ENCODE peak calls at places on chromosomes 13 and 19, in seven cellular contexts. J, L, E, Y, V, A and Q are unnamed samples. For H3K4me1, the result is how much of the 10 kb centered on the place peaks cover.

GRCh38 chr13:80084086-80084676 is 256.7 kb downstream of the SPRY2 start:
- DNase-seq in V (peak), A (no peak), L (no peak), J (no peak), E (no peak), Y (no peak), Q (no peak)

GRCh38 chr19:48560095-48560530 is 8.1 kb downstream of the SULT2B1 start:
- DNase-seq in J (no peak), V (peak), Y (no peak), E (no peak), A (no peak), L (no peak), Q (no peak)

GRCh38 chr13:43567608-43568007 is 219.2 kb downstream of the ENOX1 start:
- DNase-seq in A (no peak), J (no peak), V (no peak), L (no peak), Y (no peak), E (no peak), Q (no peak)

GRCh38 chr19:46731007-46731501 is 14.1 kb upstream of the PRKD2 start:
- DNase-seq in J (no peak), E (no peak), A (peak), L (no peak), Y (no peak), V (no peak), Q (peak)

GRCh38 chr19:52307275-52307674 is 10.3 kb downstream of the ZNF480 start:
- DNase-seq in A (no peak), L (no peak), Y (no peak), V (peak), J (no peak), E (no peak), Q (no peak)

GRCh38 chr19:45469835-45470146 is 2.0 kb downstream of the FOSB start:
- DNase-seq in V (peak), J (no peak), L (no peak), E (no peak), Y (no peak), A (no peak), Q (no peak)

GRCh38 chr13:58480011-58480410 is 848.5 kb downstream of the PCDH17 start:
- DNase-seq in L (no peak), J (no peak), Y (no peak), V (no peak), E (no peak), A (no peak), Q (no peak)

GRCh38 chr13:90270231-90270630 is 1077.3 kb upstream of the MIR17HG start:
- DNase-seq in E (no peak), L (no peak), V (no peak), A (no peak), Y (no peak), J (no peak), Q (no peak)

GRCh38 chr13:98207411-98207810 is 30.3 kb upstream of the RNF113B start:
- DNase-seq in V (no peak), E (no peak), Y (no peak), A (no peak), L (no peak), J (no peak), Q (no peak)

GRCh38 chr13:29849731-29850212 is 645 bp downstream of the UBL3 start:
- DNase-seq in J (peak), Y (peak), V (peak), E (peak), A (peak), L (peak), Q (peak)

GRCh38 chr13:66914155-66914554 is 316.0 kb downstream of the PCDH9 start:
- DNase-seq in A (no peak), E (no peak), V (no peak), Y (no peak), L (no peak), J (no peak), Q (no peak)

GRCh38 chr19:41263042-41263849 is 926 bp upstream of the HNRNPUL1 start:
- DNase-seq in Y (peak), A (peak), J (peak), E (peak), L (peak), V (peak), Q (peak)

GRCh38 chr19:7346488-7346971 is 2.2 kb upstream of the ARHGEF18 start:
- DNase-seq in L (no peak), E (no peak), V (no peak), J (no peak), Y (no peak), A (no peak), Q (no peak)

GRCh38 chr13:64083396-64083795 is 2667.7 kb upstream of the PCDH20 start:
- DNase-seq in J (no peak), Y (no peak), A (no peak), E (no peak), L (no peak), V (no peak), Q (no peak)

GRCh38 chr19:8305798-8306197 is 2.4 kb downstream of the CD320 start:
- DNase-seq in V (no peak), L (peak), J (peak), E (peak), A (peak), Y (no peak), Q (peak)

GRCh38 chr13:42539670-42540069 is 34.3 kb upstream of the TNFSF11 start:
- DNase-seq in Y (no peak), A (no peak), L (no peak), J (no peak), E (no peak), V (peak), Q (no peak)

GRCh38 chr19:2242811-2243210 is 6.2 kb downstream of the SF3A2 start:
- DNase-seq in L (no peak), A (no peak), J (no peak), E (no peak), V (no peak), Y (no peak), Q (no peak)
- H3K4me1 ChIP-seq in L (under half), A (half or more), J (half or more), E (under half), V (under half), Y (under half), Q (half or more)

GRCh38 chr19:29119582-29119981 is 93.4 kb downstream of the UQCRFS1 start:
- DNase-seq in E (no peak), V (peak), Y (no peak), A (no peak), J (no peak), L (no peak), Q (no peak)
- H3K4me1 ChIP-seq in E (under half), V (under half), Y (under half), A (under half), J (under half), L (under half), Q (under half)

GRCh38 chr19:17103177-17103576 is 27.6 kb downstream of the MYO9B start:
- DNase-seq in E (no peak), V (peak), J (no peak), Y (no peak), A (no peak), L (no peak), Q (no peak)
- H3K4me1 ChIP-seq in E (under half), V (under half), J (under half), Y (under half), A (under half), L (under half), Q (under half)

GRCh38 chr13:51815848-51816247 is 11.9 kb upstream of the DHRS12 start:
- DNase-seq in E (no peak), V (no peak), L (no peak), J (no peak), A (no peak), Y (no peak), Q (no peak)

GRCh38 chr13:51817717-51818116 is 13.8 kb upstream of the DHRS12 start:
- DNase-seq in Y (no peak), V (no peak), J (no peak), A (no peak), E (no peak), L (no peak), Q (no peak)

GRCh38 chr13:51814825-51815650 is 11.1 kb upstream of the DHRS12 start:
- DNase-seq in V (peak), Y (peak), E (peak), J (peak), L (peak), A (peak), Q (no peak)

GRCh38 chr13:51818276-51818675 is 14.3 kb upstream of the DHRS12 start:
- DNase-seq in E (no peak), Y (no peak), L (no peak), J (no peak), V (no peak), A (no peak), Q (no peak)

DNA sequence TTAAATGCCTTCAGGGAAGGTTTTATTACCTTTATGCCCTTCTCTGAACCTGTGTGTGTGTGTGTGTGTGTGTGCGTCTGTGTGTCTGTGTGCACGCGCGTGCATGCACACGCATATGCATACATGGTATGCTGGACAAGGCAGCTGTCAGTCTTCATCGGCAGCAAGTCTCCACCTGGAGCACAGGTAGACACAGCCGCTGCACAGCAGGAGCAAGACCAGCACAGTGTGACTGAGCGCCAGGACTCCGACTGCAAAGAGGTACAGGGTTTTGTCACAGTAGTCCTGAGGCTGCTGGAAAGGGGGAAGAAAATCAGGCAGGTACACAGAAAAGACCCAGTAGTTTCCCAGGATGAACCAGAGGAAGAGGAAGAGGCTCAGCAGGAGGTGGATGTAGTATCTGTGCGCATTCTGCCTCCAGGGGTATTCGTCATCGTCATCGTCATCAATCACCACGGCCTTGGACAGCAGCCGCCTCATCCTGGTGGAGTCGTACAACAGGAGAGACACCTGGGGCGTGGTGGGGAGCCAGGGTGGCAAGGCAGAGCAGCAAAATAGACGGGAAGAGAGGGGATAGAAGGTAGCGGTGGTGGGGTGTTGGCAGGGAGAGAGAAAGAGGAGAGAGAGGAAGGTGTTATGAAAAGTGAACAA is 12.8 kb upstream of the DHRS12 start:
- DNase-seq in J (no peak), E (no peak), V (no peak), Y (no peak), L (no peak), A (no peak), Q (no peak)
- H3K4me1 ChIP-seq in J (half or more), E (under half), V (under half), Y (under half), L (under half), A (under half), Q (under half)

GRCh38 chr19:11422163-11423068 is 3.3 kb upstream of the RGL3 start:
- DNase-seq in V (peak), J (peak), L (peak), Y (peak), E (peak), A (peak), Q (peak)
- H3K4me1 ChIP-seq in V (under half), J (under half), L (under half), Y (under half), E (under half), A (under half), Q (under half)

GRCh38 chr19:21335721-21336120 is 6.5 kb upstream of the ZNF708 start:
- DNase-seq in Y (no peak), E (no peak), A (no peak), J (no peak), L (no peak), V (no peak), Q (no peak)
- H3K4me1 ChIP-seq in Y (under half), E (under half), A (under half), J (under half), L (under half), V (under half), Q (under half)